ENCODE peak calls at places on chromosomes 4 and X, in ten cellular contexts. R, B, M, U, G, Z, J, Y, H and V are unnamed samples.

GRCh38 chr4:107618656-107619055 is 101.4 kb downstream of the PAPSS1 start:
- DNase-seq in R (peak), B (no peak), M (no peak), U (no peak), G (no peak), Z (no peak), J (no peak), Y (no peak), H (no peak), V (no peak)

GRCh38 chrX:15738686-15739016 is 581 bp downstream of the CA5B start:
- DNase-seq in R (no peak), B (no peak), M (no peak), U (no peak), G (no peak), Z (no peak), J (no peak), Y (no peak), H (no peak), V (no peak)

GRCh38 chrX:152600853-152601635 is 36.7 kb upstream of the GABRQ start:
- DNase-seq in R (no peak), B (no peak), M (no peak), U (no peak), G (no peak), Z (no peak), J (no peak), Y (no peak), H (no peak), V (no peak)

GRCh38 chrX:103175944-103176753 is 38.8 kb upstream of the BEX4 start:
- DNase-seq in R (peak), B (peak), M (peak), U (peak), G (peak), Z (peak), J (no peak), Y (peak), H (no peak), V (peak)

GRCh38 chr4:31575504-31575903 is 855.3 kb downstream of the PCDH7 start:
- DNase-seq in R (no peak), B (no peak), M (no peak), U (no peak), G (no peak), Z (no peak), J (no peak), Y (no peak), H (no peak), V (no peak)

GRCh38 chr4:113468165-113469022 is 293.1 kb downstream of the CAMK2D start:
- DNase-seq in R (peak), B (no peak), M (peak), U (peak), G (peak), Z (peak), J (peak), Y (peak), H (peak), V (peak)

GRCh38 chrX:104833401-104833800 is 267.4 kb downstream of the IL1RAPL2 start:
- DNase-seq in R (peak), B (no peak), M (no peak), U (no peak), G (no peak), Z (no peak), J (no peak), Y (no peak), H (no peak), V (peak)

GRCh38 chr4:105145913-105146285 is 777 bp upstream of the TET2 start:
- DNase-seq in R (no peak), B (no peak), M (peak), U (no peak), G (no peak), Z (no peak), J (no peak), Y (no peak), H (peak), V (no peak)

GRCh38 chr4:144343143-144343755 is 202.7 kb upstream of the GYPA start:
- DNase-seq in R (peak), B (no peak), M (no peak), U (no peak), G (no peak), Z (no peak), J (no peak), Y (no peak), H (no peak), V (no peak)

GRCh38 chr4:42048394-42048793 is 58.1 kb downstream of the SLC30A9 start:
- DNase-seq in R (peak), B (no peak), M (no peak), U (no peak), G (no peak), Z (peak), J (no peak), Y (peak), H (no peak), V (peak)

GRCh38 chrX:136055651-136056221 is 70.5 kb downstream of the SLC9A6 start:
- DNase-seq in R (peak), B (no peak), M (no peak), U (peak), G (no peak), Z (peak), J (no peak), Y (no peak), H (no peak), V (peak)

GRCh38 chr4:125719987-125720386 is 405.2 kb downstream of the FAT4 start:
- DNase-seq in R (peak), B (no peak), M (no peak), U (no peak), G (no peak), Z (peak), J (peak), Y (peak), H (no peak), V (peak)

GRCh38 chr4:149708513-149709175 is 107.0 kb downstream of the IQCM start:
- DNase-seq in R (peak), B (no peak), M (no peak), U (no peak), G (no peak), Z (peak), J (peak), Y (no peak), H (no peak), V (peak)

GRCh38 chrX:1440506-1440905 is 12.2 kb downstream of the ASMTL start:
- DNase-seq in R (no peak), B (no peak), M (no peak), U (no peak), G (peak), Z (no peak), J (no peak), Y (no peak), H (no peak), V (no peak)

GRCh38 chr4:80207172-80207583 is 9.9 kb downstream of the PRDM8 start:
- DNase-seq in R (no peak), B (no peak), M (no peak), U (no peak), G (no peak), Z (no peak), J (no peak), Y (no peak), H (no peak), V (no peak)

GRCh38 chr4:80208606-80209005 is 11.3 kb downstream of the PRDM8 start:
- DNase-seq in R (no peak), B (no peak), M (no peak), U (no peak), G (no peak), Z (no peak), J (no peak), Y (no peak), H (no peak), V (no peak)

GRCh38 chr4:80206111-80206510 is 8.8 kb downstream of the PRDM8 start:
- DNase-seq in R (no peak), B (no peak), M (no peak), U (no peak), G (no peak), Z (no peak), J (no peak), Y (no peak), H (no peak), V (no peak)

GRCh38 chr4:80207664-80208063 is 10.4 kb downstream of the PRDM8 start:
- DNase-seq in R (no peak), B (no peak), M (no peak), U (no peak), G (no peak), Z (no peak), J (no peak), Y (no peak), H (no peak), V (no peak)

GRCh38 chr4:80206541-80207171 is 9.4 kb downstream of the PRDM8 start:
- DNase-seq in R (no peak), B (no peak), M (peak), U (peak), G (no peak), Z (peak), J (no peak), Y (no peak), H (no peak), V (peak)
- H3K4me3 ChIP-seq in R (no peak), B (no peak), M (peak), U (peak), G (no peak), Z (no peak), J (no peak), Y (no peak), H (no peak), V (no peak)

GRCh38 chrX:19593684-19594083 is 78.4 kb upstream of the MAP3K15 start:
- DNase-seq in R (peak), B (no peak), M (no peak), U (no peak), G (no peak), Z (peak), J (peak), Y (peak), H (no peak), V (peak)

GRCh38 chrX:19599253-19599652 is 83.9 kb upstream of the MAP3K15 start:
- DNase-seq in R (no peak), B (no peak), M (no peak), U (no peak), G (no peak), Z (no peak), J (no peak), Y (no peak), H (no peak), V (no peak)

GRCh38 chrX:19592952-19593351 is 77.6 kb upstream of the MAP3K15 start:
- DNase-seq in R (no peak), B (no peak), M (no peak), U (no peak), G (no peak), Z (no peak), J (no peak), Y (no peak), H (no peak), V (no peak)

GRCh38 chrX:19589105-19589504 is 73.8 kb upstream of the MAP3K15 start:
- DNase-seq in R (no peak), B (no peak), M (no peak), U (no peak), G (no peak), Z (no peak), J (no peak), Y (no peak), H (no peak), V (no peak)

GRCh38 chrX:19595036-19595435 is 79.7 kb upstream of the MAP3K15 start:
- DNase-seq in R (peak), B (no peak), M (no peak), U (no peak), G (no peak), Z (peak), J (no peak), Y (no peak), H (no peak), V (peak)
- H3K4me3 ChIP-seq in R (no peak), B (no peak), M (no peak), U (no peak), G (no peak), Z (no peak), J (no peak), Y (no peak), H (no peak), V (no peak)

DNA sequence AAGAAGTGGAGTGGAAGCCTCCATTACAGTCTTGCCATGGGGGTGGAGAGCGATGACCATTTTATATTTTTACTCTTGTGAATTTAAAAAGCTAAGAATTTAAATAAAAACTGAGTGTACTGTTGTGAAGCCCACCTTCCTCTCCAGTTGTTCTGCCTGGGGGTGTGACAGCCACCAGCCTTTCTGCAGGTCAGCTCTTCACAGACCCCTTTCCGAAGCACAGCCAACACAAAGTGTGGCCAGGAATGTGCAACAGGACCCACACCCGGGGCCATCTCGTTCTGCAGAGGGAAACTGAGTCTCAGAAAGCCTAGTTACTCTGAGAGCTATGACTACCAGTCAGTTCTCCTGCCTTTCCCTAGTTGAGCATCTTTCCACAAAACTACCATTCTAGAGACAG is 1.4 kb downstream of the GRPEL1 start:
- DNase-seq in R (no peak), B (no peak), M (no peak), U (no peak), G (no peak), Z (no peak), J (no peak), Y (no peak), H (no peak), V (no peak)
- H3K4me3 ChIP-seq in R (peak), B (no peak), M (peak), U (peak), G (no peak), Z (peak), J (peak), Y (peak), H (peak), V (peak)

GRCh38 chr4:186936496-186937375 is 213.1 kb upstream of the FAT1 start:
- DNase-seq in R (peak), B (no peak), M (no peak), U (no peak), G (no peak), Z (peak), J (peak), Y (peak), H (no peak), V (peak)
- H3K4me3 ChIP-seq in R (no peak), B (no peak), M (peak), U (no peak), G (no peak), Z (peak), J (peak), Y (peak), H (no peak), V (no peak)

GRCh38 chr4:26083987-26084386 is 170.0 kb downstream of the SMIM20 start:
- DNase-seq in R (peak), B (no peak), M (no peak), U (peak), G (no peak), Z (peak), J (peak), Y (no peak), H (no peak), V (peak)

GRCh38 chr4:26082565-26082964 is 168.5 kb downstream of the SMIM20 start:
- DNase-seq in R (no peak), B (no peak), M (no peak), U (no peak), G (no peak), Z (no peak), J (no peak), Y (no peak), H (no peak), V (no peak)

GRCh38 chr4:26086621-26087068 is 172.6 kb downstream of the SMIM20 start:
- DNase-seq in R (no peak), B (no peak), M (no peak), U (no peak), G (no peak), Z (no peak), J (no peak), Y (no peak), H (no peak), V (peak)

GRCh38 chr4:26085581-26085980 is 171.6 kb downstream of the SMIM20 start:
- DNase-seq in R (no peak), B (no peak), M (no peak), U (no peak), G (no peak), Z (no peak), J (no peak), Y (no peak), H (no peak), V (no peak)

DNA sequence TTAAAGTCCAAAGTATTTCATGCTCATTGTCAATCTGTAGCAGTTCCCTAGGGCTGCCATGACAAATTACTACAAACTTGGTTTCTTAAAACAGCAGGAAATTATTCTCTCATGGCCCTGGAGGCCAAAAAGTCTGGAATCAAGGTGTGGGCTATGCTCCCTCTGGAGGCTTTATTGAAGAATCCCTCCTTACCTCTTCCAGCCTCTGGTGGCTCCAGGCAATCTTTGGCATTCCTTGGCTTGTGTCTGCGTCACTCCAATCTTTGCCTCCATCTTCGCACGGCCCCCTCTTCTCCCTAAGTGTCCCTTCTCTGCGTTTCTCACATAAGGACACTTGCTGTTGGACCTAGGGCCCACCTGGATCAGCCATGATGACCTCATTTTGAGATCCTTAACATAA is 170.4 kb downstream of the SMIM20 start:
- DNase-seq in R (no peak), B (no peak), M (no peak), U (no peak), G (no peak), Z (no peak), J (no peak), Y (no peak), H (no peak), V (no peak)
- H3K4me3 ChIP-seq in R (no peak), B (no peak), M (no peak), U (no peak), G (no peak), Z (no peak), J (no peak), Y (no peak), H (no peak), V (no peak)

DNA sequence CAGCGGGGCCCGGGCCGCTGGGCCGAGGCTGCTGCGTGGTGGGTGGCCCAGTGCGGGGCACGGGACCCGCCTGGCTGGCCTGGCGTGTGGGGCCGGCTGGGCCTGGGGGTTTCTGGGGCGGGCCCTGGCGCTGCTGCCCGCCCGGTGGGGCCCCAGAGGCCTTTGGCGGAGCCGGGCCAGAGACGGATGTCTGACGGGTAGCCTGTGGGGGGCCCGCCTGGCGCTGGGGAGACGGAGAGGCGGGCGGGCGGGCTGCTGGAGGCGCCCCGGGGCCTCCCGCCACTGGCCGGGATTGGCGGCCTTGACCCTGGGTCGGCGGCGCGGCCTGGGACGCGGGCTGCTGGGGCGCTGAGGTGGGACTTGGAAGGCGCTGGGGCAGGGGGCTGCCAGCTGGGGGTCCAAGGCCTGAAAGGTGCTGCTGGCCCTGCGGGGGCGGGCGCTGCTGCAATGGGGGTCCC is 8.1 kb upstream of the TIMP1 start:
- DNase-seq in R (no peak), B (no peak), M (no peak), U (no peak), G (no peak), Z (no peak), J (no peak), Y (no peak), H (no peak), V (no peak)
- H3K4me3 ChIP-seq in R (no peak), B (no peak), M (peak), U (peak), G (no peak), Z (no peak), J (no peak), Y (no peak), H (peak), V (peak)

DNA sequence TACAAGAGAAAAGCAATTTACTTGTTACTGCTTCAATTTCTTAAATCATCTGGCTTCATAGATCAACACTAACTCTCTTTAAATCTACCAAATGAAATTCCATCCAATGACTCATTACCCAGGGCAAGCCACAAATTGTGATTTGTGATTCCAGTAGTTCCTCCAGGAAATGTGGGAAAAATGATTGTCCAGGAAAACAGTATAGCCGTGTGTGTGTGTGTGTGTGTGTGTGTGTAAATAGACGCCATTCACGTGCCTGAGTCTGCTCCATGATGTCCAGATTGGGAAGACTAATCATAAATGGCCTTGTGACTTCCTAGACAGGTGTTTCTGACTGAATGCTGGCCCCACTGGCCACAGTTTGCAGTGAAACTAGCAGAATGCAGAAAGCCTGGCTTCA is 121.3 kb downstream of the HS6ST2 start:
- DNase-seq in R (peak), B (no peak), M (no peak), U (no peak), G (no peak), Z (peak), J (peak), Y (no peak), H (no peak), V (peak)
- H3K4me3 ChIP-seq in R (no peak), B (no peak), M (no peak), U (no peak), G (no peak), Z (no peak), J (no peak), Y (no peak), H (no peak), V (no peak)

GRCh38 chrX:25017667-25018247 is 2.0 kb upstream of the ARX start:
- DNase-seq in R (no peak), B (no peak), M (no peak), U (peak), G (no peak), Z (no peak), J (no peak), Y (no peak), H (no peak), V (no peak)
- H3K4me3 ChIP-seq in R (no peak), B (no peak), M (no peak), U (peak), G (no peak), Z (no peak), J (no peak), Y (peak), H (no peak), V (no peak)